ENCODE peak calls at places on chromosomes 13 and 19, in four cellular contexts. One of them, this sample, is unnamed.

GRCh38 chr19:1227313-1227626 is 10.5 kb downstream of the CBARP start:
- DNase-seq in activated T-cell treated with anti-CD3 and anti-CD28 coated beads, Interleukin-2, amount 50 U/mL, for 4 hours: no peak
- DNase-seq in H54: no peak
- DNase-seq in HT1080: no peak
- DNase-seq in this sample: no peak

GRCh38 chr13:111295896-111296295 is 24.5 kb upstream of the TEX29 start:
- DNase-seq in H54: no peak
- DNase-seq in activated T-cell treated with anti-CD3 and anti-CD28 coated beads, Interleukin-2, amount 50 U/mL, for 4 hours: no peak
- DNase-seq in HT1080: no peak
- DNase-seq in this sample: no peak

GRCh38 chr19:19461671-19462622 is 53.4 kb downstream of the TSSK6 start:
- DNase-seq in activated T-cell treated with anti-CD3 and anti-CD28 coated beads, Interleukin-2, amount 50 U/mL, for 4 hours: no peak
- DNase-seq in HT1080: no peak
- DNase-seq in H54: no peak
- DNase-seq in this sample: no peak

GRCh38 chr13:91576590-91576989 is 178.2 kb downstream of the GPC5 start:
- DNase-seq in activated T-cell treated with anti-CD3 and anti-CD28 coated beads, Interleukin-2, amount 50 U/mL, for 4 hours: no peak
- DNase-seq in HT1080: peak
- DNase-seq in H54: no peak
- DNase-seq in this sample: no peak

GRCh38 chr19:2702170-2703076 is at the start of gene GNG7:
- DNase-seq in H54: peak
- DNase-seq in HT1080: no peak
- DNase-seq in activated T-cell treated with anti-CD3 and anti-CD28 coated beads, Interleukin-2, amount 50 U/mL, for 4 hours: peak
- DNase-seq in this sample: peak

GRCh38 chr13:96925466-96925865 is 68.8 kb downstream of the OXGR1 start:
- DNase-seq in activated T-cell treated with anti-CD3 and anti-CD28 coated beads, Interleukin-2, amount 50 U/mL, for 4 hours: no peak
- DNase-seq in HT1080: no peak
- DNase-seq in H54: no peak
- DNase-seq in this sample: no peak

GRCh38 chr19:38675611-38676010 is 28.2 kb downstream of the ACTN4 start:
- DNase-seq in H54: no peak
- DNase-seq in activated T-cell treated with anti-CD3 and anti-CD28 coated beads, Interleukin-2, amount 50 U/mL, for 4 hours: no peak
- DNase-seq in HT1080: no peak
- DNase-seq in this sample: no peak

GRCh38 chr19:52648336-52648990 is 10.3 kb upstream of the ZNF83 start:
- DNase-seq in activated T-cell treated with anti-CD3 and anti-CD28 coated beads, Interleukin-2, amount 50 U/mL, for 4 hours: no peak
- DNase-seq in H54: no peak
- DNase-seq in HT1080: no peak
- DNase-seq in this sample: peak

GRCh38 chr19:17292301-17293074 is 10.7 kb downstream of the ABHD8 start:
- DNase-seq in H54: peak
- DNase-seq in activated T-cell treated with anti-CD3 and anti-CD28 coated beads, Interleukin-2, amount 50 U/mL, for 4 hours: peak
- DNase-seq in HT1080: peak
- DNase-seq in this sample: peak

GRCh38 chr13:39566216-39566869 is 36.6 kb downstream of the LHFPL6 start:
- DNase-seq in H54: no peak
- DNase-seq in HT1080: peak
- DNase-seq in activated T-cell treated with anti-CD3 and anti-CD28 coated beads, Interleukin-2, amount 50 U/mL, for 4 hours: no peak
- DNase-seq in this sample: no peak

GRCh38 chr13:41864658-41865057 is 96.3 kb downstream of the VWA8 start:
- DNase-seq in activated T-cell treated with anti-CD3 and anti-CD28 coated beads, Interleukin-2, amount 50 U/mL, for 4 hours: no peak
- DNase-seq in H54: no peak
- DNase-seq in HT1080: no peak
- DNase-seq in this sample: no peak

GRCh38 chr13:80921556-80921955 is 580.6 kb upstream of the SPRY2 start:
- DNase-seq in HT1080: peak
- DNase-seq in H54: no peak
- DNase-seq in activated T-cell treated with anti-CD3 and anti-CD28 coated beads, Interleukin-2, amount 50 U/mL, for 4 hours: no peak
- DNase-seq in this sample: peak

GRCh38 chr13:49226613-49227012 is 6.5 kb downstream of the MLNR start:
- DNase-seq in activated T-cell treated with anti-CD3 and anti-CD28 coated beads, Interleukin-2, amount 50 U/mL, for 4 hours: no peak
- DNase-seq in HT1080: no peak
- DNase-seq in H54: no peak
- DNase-seq in this sample: no peak

GRCh38 chr19:9885077-9885552 is 50.0 kb downstream of the PIN1 start:
- DNase-seq in H54: no peak
- DNase-seq in activated T-cell treated with anti-CD3 and anti-CD28 coated beads, Interleukin-2, amount 50 U/mL, for 4 hours: no peak
- DNase-seq in HT1080: no peak
- DNase-seq in this sample: peak

GRCh38 chr13:76813874-76814273 is 72.3 kb downstream of the KCTD12 start:
- DNase-seq in HT1080: no peak
- DNase-seq in H54: no peak
- DNase-seq in activated T-cell treated with anti-CD3 and anti-CD28 coated beads, Interleukin-2, amount 50 U/mL, for 4 hours: no peak
- DNase-seq in this sample: no peak

GRCh38 chr13:114249062-114249461 is 14.4 kb downstream of the CDC16 start:
- DNase-seq in HT1080: no peak
- DNase-seq in activated T-cell treated with anti-CD3 and anti-CD28 coated beads, Interleukin-2, amount 50 U/mL, for 4 hours: no peak
- DNase-seq in H54: no peak
- DNase-seq in this sample: no peak

GRCh38 chr19:12668937-12669271 is 2.3 kb downstream of the WDR83 start:
- DNase-seq in activated T-cell treated with anti-CD3 and anti-CD28 coated beads, Interleukin-2, amount 50 U/mL, for 4 hours: peak
- DNase-seq in H54: no peak
- DNase-seq in HT1080: peak
- DNase-seq in this sample: peak

GRCh38 chr19:29118384-29118783 is 94.6 kb downstream of the UQCRFS1 start:
- DNase-seq in HT1080: no peak
- DNase-seq in activated T-cell treated with anti-CD3 and anti-CD28 coated beads, Interleukin-2, amount 50 U/mL, for 4 hours: no peak
- DNase-seq in H54: no peak
- DNase-seq in this sample: no peak